ENCODE peak calls at places on chromosomes 11 and 22, in four cellular contexts. T is T-helper 2 cell; X is heart left ventricle; V is naive thymus-derived CD8-positive, alpha-beta T cell. W is an unnamed sample.

GRCh38 chr11:10413268-10413667 is 41.8 kb upstream of the AMPD3 start:
- DNase-seq in V (peak), T (peak), X (no peak), W (no peak)

GRCh38 chr22:44931077-44931540 is 78.7 kb downstream of the PHF21B start:
- DNase-seq in X (peak), T (no peak), V (no peak), W (peak)

GRCh38 chr22:29718949-29719893 is 582 bp upstream of the CABP7 start:
- DNase-seq in X (no peak), V (no peak), T (no peak), W (no peak)

GRCh38 chr11:69683764-69684333 is 8.7 kb upstream of the LTO1 start:
- DNase-seq in V (no peak), X (no peak), T (no peak), W (peak)

GRCh38 chr22:34878996-34879395 is 187.0 kb upstream of the ISX start:
- DNase-seq in X (no peak), V (no peak), T (no peak), W (no peak)

GRCh38 chr11:67384851-67385366 is 6.9 kb upstream of the RAD9A start:
- DNase-seq in T (no peak), V (no peak), X (no peak), W (peak)

GRCh38 chr11:20042717-20043392 is 117.4 kb downstream of the DBX1 start:
- DNase-seq in X (no peak), T (no peak), V (no peak), W (no peak)

GRCh38 chr11:120667281-120667680 is 155.7 kb downstream of the GRIK4 start:
- DNase-seq in X (no peak), V (no peak), T (no peak), W (peak)

GRCh38 chr11:95305726-95306522 is 74.9 kb upstream of the SESN3 start:
- DNase-seq in T (no peak), V (no peak), X (no peak), W (no peak)

GRCh38 chr22:35811670-35812069 is 94.0 kb downstream of the APOL5 start:
- DNase-seq in X (no peak), T (no peak), V (no peak), W (no peak)

GRCh38 chr11:3808846-3809623 is 675 bp downstream of the PGAP2 start:
- DNase-seq in X (no peak), V (peak), T (peak), W (peak)

GRCh38 chr22:36901411-36902142 is 11.9 kb upstream of the CSF2RB start:
- DNase-seq in X (no peak), T (no peak), V (no peak), W (no peak)

GRCh38 chr11:39346043-39346442 is 2113.4 kb downstream of the LRRC4C start:
- DNase-seq in X (no peak), V (no peak), T (no peak), W (no peak)

GRCh38 chr11:113341388-113342165 is 27.2 kb downstream of the TTC12 start:
- DNase-seq in X (no peak), T (no peak), V (no peak), W (no peak)

GRCh38 chr11:61334434-61335354 is 1.7 kb downstream of the TKFC start:
- DNase-seq in X (no peak), V (no peak), T (no peak), W (peak)

GRCh38 chr22:22207845-22208564 is 36.6 kb upstream of the VPREB1 start:
- DNase-seq in X (peak), T (peak), V (peak), W (peak)

GRCh38 chr11:94791216-94791889 is 23.2 kb downstream of the AMOTL1 start:
- DNase-seq in X (no peak), T (no peak), V (no peak), W (no peak)

W was measured in fibroblast of pulmonary artery.